ENCODE peak calls at places on chromosomes 7 and 10, in four cellular contexts. A is glutamatergic neuron; D is choroid plexus epithelial cell; L is CD4-positive, alpha-beta memory T cell. Y is an unnamed sample.

GRCh38 chr10:79247373-79248137 is 99.7 kb upstream of the PPIF start:
- DNase-seq in A (no peak), D (no peak), L (no peak), Y (no peak)

GRCh38 chr7:128060018-128060417 is 28.8 kb upstream of the LRRC4 start:
- DNase-seq in A (no peak), D (no peak), L (no peak), Y (no peak)

GRCh38 chr10:71378341-71379117 is 18.2 kb upstream of the CDH23 start:
- DNase-seq in A (no peak), D (no peak), L (no peak), Y (peak; percentile 34)

GRCh38 chr10:103727546-103727963 is 127.8 kb downstream of the SH3PXD2A start:
- DNase-seq in A (no peak), D (no peak), L (no peak), Y (no peak)

GRCh38 chr7:124318716-124319115 is 285.8 kb upstream of the TMEM229A start:
- DNase-seq in A (no peak), D (no peak), L (no peak), Y (no peak)

GRCh38 chr10:124091646-124092269 is 1.6 kb downstream of the CHST15 start:
- DNase-seq in A (peak; percentile 42), D (no peak), L (peak; percentile 4), Y (peak; percentile 29)

GRCh38 chr10:131874991-131875451 is 25.8 kb upstream of the PPP2R2D start:
- DNase-seq in A (peak; percentile 93), D (peak; percentile 90), L (peak; percentile 29), Y (peak; percentile 58)

GRCh38 chr10:77841711-77842375 is 84.7 kb downstream of the DLG5 start:
- DNase-seq in A (no peak), D (no peak), L (no peak), Y (no peak)

GRCh38 chr7:25949672-25950487 is 202.1 kb upstream of the NFE2L3 start:
- DNase-seq in A (peak; percentile 45), D (no peak), L (no peak), Y (no peak)

GRCh38 chr7:102927303-102927933 is 14.6 kb downstream of the LRRC17 start:
- DNase-seq in A (no peak), D (no peak), L (no peak), Y (no peak)

GRCh38 chr10:93440591-93441012 is 41.5 kb downstream of the MYOF start:
- DNase-seq in A (no peak), D (peak; percentile 60), L (no peak), Y (no peak)

GRCh38 chr7:108127461-108127860 is 2.7 kb downstream of the LAMB4 start:
- DNase-seq in A (no peak), D (no peak), L (no peak), Y (no peak)

GRCh38 chr7:137592232-137592896 is 248.8 kb upstream of the PTN start:
- DNase-seq in A (peak; percentile 76), D (peak; percentile 87), L (no peak), Y (no peak)

GRCh38 chr7:5694221-5694754 is 87.2 kb downstream of the RNF216 start:
- DNase-seq in A (no peak), D (peak; percentile 94), L (no peak), Y (no peak)

GRCh38 chr10:49144021-49144720 is 10.3 kb upstream of the FAM170B start:
- DNase-seq in A (no peak), D (no peak), L (no peak), Y (no peak)

GRCh38 chr7:155205368-155206285 is 92.1 kb upstream of the INSIG1 start:
- DNase-seq in A (no peak), D (peak; percentile 91), L (peak; percentile 89), Y (peak; percentile 78)

GRCh38 chr7:23907012-23907411 is 197.0 kb downstream of the STK31 start:
- DNase-seq in A (no peak), D (peak; percentile 10), L (no peak), Y (no peak)

GRCh38 chr7:32131091-32131490 is 60.9 kb upstream of the PDE1C start:
- DNase-seq in A (no peak), D (no peak), L (no peak), Y (no peak)

GRCh38 chr7:43092819-43093218 is 19.6 kb upstream of the HECW1 start:
- DNase-seq in A (no peak), D (no peak), L (no peak), Y (no peak)

GRCh38 chr7:44225566-44226395 is 25.0 kb downstream of the YKT6 start:
- DNase-seq in A (peak; percentile 49), D (no peak), L (no peak), Y (no peak)

GRCh38 chr7:15905251-15906040 is 219.0 kb upstream of the MEOX2 start:
- DNase-seq in A (no peak), D (no peak), L (no peak), Y (no peak)

GRCh38 chr7:156095908-156096539 is 283.8 kb upstream of the SHH start:
- DNase-seq in A (no peak), D (no peak), L (no peak), Y (no peak)

GRCh38 chr7:22001345-22002004 is 55.8 kb upstream of the CDCA7L start:
- DNase-seq in A (no peak), D (peak; percentile 87), L (peak; percentile 56), Y (peak; percentile 67)

GRCh38 chr10:35398355-35398754 is 62.0 kb downstream of the CCNY start:
- DNase-seq in A (no peak), D (no peak), L (no peak), Y (no peak)

GRCh38 chr10:61733358-61733940 is 70.7 kb downstream of the CABCOCO1 start:
- DNase-seq in A (no peak), D (peak; percentile 80), L (peak; percentile 8), Y (peak; percentile 10)

Y was measured in naive B cell.